ENCODE peak calls at places on chromosomes 1 and 21, in seven cellular contexts. P is left ventricle myocardium inferior; C is CD8-positive, alpha-beta memory T cell; U is fibroblast of lung; L is nephron progenitor cell; Y is cardiac muscle cell; D is activated CD8-positive, alpha-beta memory T cell treated with anti-CD3 and anti-CD28 coated beads, Interleukin-2, amount 50 U/mL, for 48 hours. M is an unnamed sample.

GRCh38 chr1:161172776-161173376 is 4.4 kb downstream of the B4GALT3 start:
- DNase-seq in P (no peak), L (no peak), Y (peak; percentile 91), C (no peak), U (peak; percentile 93), D (no peak), M (no peak)

GRCh38 chr1:170590921-170591705 is 59.1 kb downstream of the GORAB start:
- DNase-seq in Y (no peak), C (no peak), P (no peak), L (no peak), U (no peak), D (no peak), M (no peak)

GRCh38 chr1:23444104-23444533 is 19.6 kb upstream of the TCEA3 start:
- DNase-seq in Y (peak; percentile 99), P (peak; percentile 55), L (no peak), U (peak; percentile 94), D (no peak), C (no peak), M (peak; percentile 96)

GRCh38 chr1:180080439-180080838 is 74.2 kb upstream of the QSOX1 start:
- DNase-seq in L (no peak), C (no peak), Y (no peak), P (no peak), U (no peak), D (no peak), M (no peak)

GRCh38 chr21:46056450-46056903 is 41.4 kb upstream of the COL6A2 start:
- DNase-seq in P (peak; percentile 87), C (no peak), D (peak; percentile 64), L (no peak), U (peak; percentile 98), Y (peak; percentile 97), M (peak; percentile 85)

GRCh38 chr1:43545686-43546387 is 15.2 kb downstream of the PTPRF start:
- DNase-seq in C (no peak), L (peak; percentile 95), D (no peak), P (no peak), Y (peak; percentile 73), U (peak; percentile 61), M (peak; percentile 80)

GRCh38 chr1:179047637-179048002 is 21.9 kb downstream of the FAM20B start:
- DNase-seq in Y (no peak), D (no peak), U (no peak), P (no peak), L (no peak), C (no peak), M (no peak)

GRCh38 chr1:36366091-36366661 is 19.5 kb downstream of the STK40 start:
- DNase-seq in C (peak; percentile 34), L (peak; percentile 57), Y (peak; percentile 82), U (peak; percentile 55), D (no peak), P (peak; percentile 53), M (no peak)

GRCh38 chr1:10415211-10415930 is 14.9 kb upstream of the CENPS start:
- DNase-seq in L (no peak), C (no peak), P (no peak), D (no peak), Y (peak; percentile 87), U (peak; percentile 75), M (no peak)

GRCh38 chr1:220124542-220124941 is 30.6 kb downstream of the IARS2 start:
- DNase-seq in L (no peak), C (no peak), D (no peak), Y (peak; percentile 61), U (peak; percentile 11), P (no peak), M (no peak)

GRCh38 chr1:81666586-81666985 is 134.1 kb upstream of the ADGRL2 start:
- DNase-seq in D (no peak), C (no peak), P (no peak), L (no peak), U (no peak), Y (no peak), M (no peak)

GRCh38 chr1:158333405-158334145 is 2.2 kb upstream of the CD1B start:
- DNase-seq in D (no peak), L (no peak), P (no peak), Y (no peak), U (no peak), C (no peak), M (no peak)

GRCh38 chr1:22553104-22553880 is 10.0 kb upstream of the EPHA8 start:
- DNase-seq in U (no peak), P (no peak), D (no peak), L (no peak), C (no peak), Y (no peak), M (no peak)

GRCh38 chr1:232462200-232462599 is 167.7 kb downstream of the SIPA1L2 start:
- DNase-seq in Y (no peak), D (no peak), U (no peak), P (no peak), C (no peak), L (no peak), M (no peak)

GRCh38 chr21:39381009-39381408 is 32.1 kb upstream of the HMGN1 start:
- DNase-seq in P (no peak), L (no peak), D (no peak), U (no peak), C (no peak), Y (no peak), M (no peak)

GRCh38 chr1:117060441-117061317 is 553 bp downstream of the TTF2 start:
- DNase-seq in Y (peak; percentile 52), D (no peak), U (peak; percentile 42), L (no peak), P (no peak), C (no peak), M (no peak)

GRCh38 chr1:170593173-170593572 is 61.2 kb downstream of the GORAB start:
- DNase-seq in D (no peak), P (no peak), Y (no peak), U (no peak), L (peak; percentile 7), C (no peak), M (no peak)

GRCh38 chr1:93827128-93827527 is 51.9 kb downstream of the DNTTIP2 start:
- DNase-seq in L (no peak), C (no peak), P (no peak), D (no peak), Y (no peak), U (no peak), M (no peak)

GRCh38 chr1:90713741-90714509 is 3.2 kb downstream of the BARHL2 start:
- DNase-seq in L (no peak), U (no peak), Y (no peak), D (no peak), C (no peak), P (no peak), M (no peak)

GRCh38 chr1:33257388-33257758 is 1.1 kb downstream of the ZNF362 start:
- DNase-seq in Y (no peak), C (no peak), D (no peak), L (no peak), U (no peak), P (no peak), M (no peak)

GRCh38 chr1:227945891-227946623 is 1.7 kb downstream of the WNT9A start:
- DNase-seq in Y (peak; percentile 32), C (no peak), D (peak; percentile 50), L (no peak), P (peak; percentile 63), U (peak; percentile 80), M (peak; percentile 80)

GRCh38 chr1:36253463-36253862 is 29.2 kb downstream of the THRAP3 start:
- DNase-seq in C (no peak), L (no peak), U (peak; percentile 24), Y (peak; percentile 55), P (no peak), D (no peak), M (no peak)

GRCh38 chr1:205348559-205349477 is 7.9 kb downstream of the KLHDC8A start:
- DNase-seq in L (no peak), D (no peak), U (no peak), C (no peak), P (no peak), Y (no peak), M (no peak)

GRCh38 chr1:154755858-154756730 is 114.0 kb downstream of the KCNN3 start:
- DNase-seq in U (no peak), Y (peak; percentile 14), D (peak; percentile 62), P (no peak), C (no peak), L (no peak), M (no peak)

GRCh38 chr1:168467452-168467851 is 76.3 kb downstream of the XCL2 start:
- DNase-seq in P (no peak), Y (no peak), D (no peak), U (no peak), L (no peak), C (no peak), M (no peak)

GRCh38 chr1:10544239-10544638 is 69.5 kb downstream of the PEX14 start:
- DNase-seq in C (no peak), L (no peak), Y (no peak), D (no peak), U (no peak), P (no peak), M (no peak)

GRCh38 chr1:153510984-153511410 is 24.8 kb downstream of the S100A6 start:
- DNase-seq in P (peak; percentile 81), U (peak; percentile 77), L (peak; percentile 90), Y (peak; percentile 87), D (peak; percentile 89), C (peak; percentile 72), M (peak; percentile 85)

GRCh38 chr21:32241434-32241785 is 37.4 kb downstream of the MIS18A start:
- DNase-seq in D (no peak), Y (no peak), L (no peak), P (no peak), C (no peak), U (no peak), M (no peak)

GRCh38 chr1:204530932-204531331 is 14.7 kb downstream of the MDM4 start:
- DNase-seq in P (no peak), U (no peak), L (no peak), C (no peak), D (no peak), Y (no peak), M (no peak)

GRCh38 chr21:45592208-45592619 is 50.0 kb upstream of the SLC19A1 start:
- DNase-seq in D (peak; percentile 75), Y (no peak), C (peak; percentile 33), P (no peak), L (no peak), U (no peak), M (no peak)

GRCh38 chr1:102566182-102566581 is 542.1 kb downstream of the COL11A1 start:
- DNase-seq in C (no peak), U (no peak), P (no peak), L (no peak), Y (no peak), D (no peak), M (no peak)

GRCh38 chr1:160375788-160376524 is 9.1 kb downstream of the NHLH1 start:
- DNase-seq in U (no peak), L (no peak), D (no peak), Y (peak; percentile 33), P (no peak), C (no peak), M (peak; percentile 55)

GRCh38 chr1:36321119-36321951 is 2.1 kb downstream of the EVA1B start:
- DNase-seq in U (peak; percentile 97), D (peak; percentile 74), Y (peak; percentile 97), L (peak; percentile 83), P (peak; percentile 86), C (no peak), M (peak; percentile 75)

GRCh38 chr1:5253036-5253435 is 598.6 kb downstream of the AJAP1 start:
- DNase-seq in C (no peak), P (no peak), U (no peak), Y (no peak), L (no peak), D (no peak), M (peak; percentile 34)

GRCh38 chr1:116273042-116273783 is 99.8 kb upstream of the ATP1A1 start:
- DNase-seq in L (no peak), P (peak; percentile 65), U (no peak), Y (no peak), D (no peak), C (no peak), M (no peak)

GRCh38 chr1:21175324-21175669 is 1.4 kb downstream of the EIF4G3 start:
- DNase-seq in D (no peak), C (no peak), U (peak; percentile 43), L (no peak), P (peak; percentile 43), Y (peak; percentile 70), M (no peak)

GRCh38 chr1:150568567-150568966 is 10.8 kb downstream of the MCL1 start:
- DNase-seq in L (no peak), Y (no peak), U (no peak), C (no peak), D (no peak), P (no peak), M (no peak)

GRCh38 chr1:233909195-233909594 is 4.7 kb downstream of the SLC35F3 start:
- DNase-seq in U (no peak), D (no peak), Y (no peak), C (no peak), L (no peak), P (no peak), M (no peak)

M was measured in right atrium auricular region.